ENCODE peak calls at places on chromosome 10, in six cellular contexts. U is adrenal gland; T is heart right ventricle; S is CD4-positive, alpha-beta memory T cell; R is tibial artery; W is aorta. D is an unnamed sample.
A peak's percentile ranks its signal among the peaks of the same experiment; 100 is the strongest.

GRCh38 chr10:102401735-102402511 is 6.4 kb downstream of the NFKB2 start:
- DNase-seq in U (no peak), T (no peak), S (no peak), R (no peak), W (no peak), D (no peak)

GRCh38 chr10:50419091-50419490 is 167.8 kb upstream of the ASAH2 start:
- DNase-seq in U (no peak), T (no peak), S (no peak), R (no peak), W (no peak), D (no peak)

GRCh38 chr10:110391541-110391940 is 86.8 kb upstream of the SMNDC1 start:
- DNase-seq in U (no peak), T (no peak), S (no peak), R (no peak), W (peak; percentile 64), D (no peak)

GRCh38 chr10:34732926-34733325 is 82.2 kb downstream of the PARD3 start:
- DNase-seq in U (no peak), T (no peak), S (no peak), R (no peak), W (no peak), D (no peak)

GRCh38 chr10:97629289-97629688 is 4.0 kb downstream of the MORN4 start:
- DNase-seq in U (no peak), T (no peak), S (no peak), R (no peak), W (no peak), D (no peak)

GRCh38 chr10:27242951-27243551 is 2.5 kb upstream of the ACBD5 start:
- DNase-seq in U (peak; percentile 61), T (no peak), S (peak; percentile 78), R (peak; percentile 43), W (no peak), D (peak; percentile 64)

GRCh38 chr10:55629792-55630490 is 731.1 kb downstream of the ZWINT start:
- DNase-seq in U (peak; percentile 76), T (no peak), S (no peak), R (no peak), W (no peak), D (no peak)

GRCh38 chr10:122297583-122297982 is 26.5 kb downstream of the BTBD16 start:
- DNase-seq in U (no peak), T (no peak), S (no peak), R (no peak), W (no peak), D (no peak)

GRCh38 chr10:60359066-60359465 is 30.6 kb downstream of the ANK3 start:
- DNase-seq in U (no peak), T (no peak), S (no peak), R (no peak), W (no peak), D (no peak)

GRCh38 chr10:33145451-33146188 is 187.6 kb upstream of the ITGB1 start:
- DNase-seq in U (no peak), T (no peak), S (no peak), R (no peak), W (no peak), D (no peak)

GRCh38 chr10:126268104-126268900 is 120.0 kb downstream of the ADAM12 start:
- DNase-seq in U (no peak), T (no peak), S (no peak), R (no peak), W (no peak), D (no peak)

GRCh38 chr10:121928528-121928884 is 675 bp upstream of the ATE1 start:
- DNase-seq in U (peak; percentile 53), T (no peak), S (no peak), R (peak; percentile 34), W (no peak), D (no peak)

GRCh38 chr10:126935263-126935946 is 30.2 kb downstream of the DOCK1 start:
- DNase-seq in U (no peak), T (no peak), S (no peak), R (no peak), W (no peak), D (no peak)

GRCh38 chr10:79223346-79224048 is 123.8 kb upstream of the PPIF start:
- DNase-seq in U (peak; percentile 87), T (peak; percentile 71), S (no peak), R (peak; percentile 52), W (no peak), D (no peak)

GRCh38 chr10:96665306-96665705 is 55.0 kb downstream of the PIK3AP1 start:
- DNase-seq in U (no peak), T (no peak), S (no peak), R (no peak), W (no peak), D (no peak)

GRCh38 chr10:35770817-35771355 is 128.8 kb upstream of the FZD8 start:
- DNase-seq in U (no peak), T (no peak), S (no peak), R (no peak), W (no peak), D (no peak)

GRCh38 chr10:26832960-26833359 is 27.8 kb downstream of the ABI1 start:
- DNase-seq in U (no peak), T (no peak), S (no peak), R (no peak), W (no peak), D (no peak)

GRCh38 chr10:70866424-70866823 is 21.9 kb downstream of the PCBD1 start:
- DNase-seq in U (no peak), T (no peak), S (no peak), R (no peak), W (no peak), D (no peak)

GRCh38 chr10:79162861-79163662 is 94.3 kb downstream of the ZMIZ1 start:
- DNase-seq in U (peak; percentile 90), T (no peak), S (no peak), R (no peak), W (no peak), D (no peak)

GRCh38 chr10:95389982-95390381 is 99.2 kb upstream of the PDLIM1 start:
- DNase-seq in U (no peak), T (no peak), S (no peak), R (no peak), W (no peak), D (no peak)

GRCh38 chr10:15824498-15824897 is 35.8 kb downstream of the MINDY3 start:
- DNase-seq in U (no peak), T (no peak), S (no peak), R (no peak), W (no peak), D (no peak)

GRCh38 chr10:102043456-102043855 is 12.5 kb downstream of the ARMH3 start:
- DNase-seq in U (no peak), T (no peak), S (no peak), R (no peak), W (no peak), D (no peak)

GRCh38 chr10:93876391-93876790 is 17.4 kb upstream of the SLC35G1 start:
- DNase-seq in U (no peak), T (no peak), S (no peak), R (no peak), W (no peak), D (no peak)

GRCh38 chr10:93872776-93873175 is 21.0 kb upstream of the SLC35G1 start:
- DNase-seq in U (no peak), T (no peak), S (no peak), R (no peak), W (no peak), D (no peak)

GRCh38 chr10:93874309-93875031 is 19.3 kb upstream of the SLC35G1 start:
- DNase-seq in U (no peak), T (no peak), S (no peak), R (no peak), W (no peak), D (no peak)

GRCh38 chr10:93873427-93874115 is 20.2 kb upstream of the SLC35G1 start:
- DNase-seq in U (no peak), T (no peak), S (no peak), R (no peak), W (no peak), D (no peak)

GRCh38 chr10:93875032-93875358 is 18.8 kb upstream of the SLC35G1 start:
- DNase-seq in U (no peak), T (no peak), S (no peak), R (no peak), W (no peak), D (no peak)
- H3K4me1 ChIP-seq in U (peaks cover 13% of the 10 kb centered on the region), T (no peaks in the 10 kb centered on the region), S (no peaks in the 10 kb centered on the region), R (no peaks in the 10 kb centered on the region), W (no peaks in the 10 kb centered on the region), D (no peaks in the 10 kb centered on the region)

DNA sequence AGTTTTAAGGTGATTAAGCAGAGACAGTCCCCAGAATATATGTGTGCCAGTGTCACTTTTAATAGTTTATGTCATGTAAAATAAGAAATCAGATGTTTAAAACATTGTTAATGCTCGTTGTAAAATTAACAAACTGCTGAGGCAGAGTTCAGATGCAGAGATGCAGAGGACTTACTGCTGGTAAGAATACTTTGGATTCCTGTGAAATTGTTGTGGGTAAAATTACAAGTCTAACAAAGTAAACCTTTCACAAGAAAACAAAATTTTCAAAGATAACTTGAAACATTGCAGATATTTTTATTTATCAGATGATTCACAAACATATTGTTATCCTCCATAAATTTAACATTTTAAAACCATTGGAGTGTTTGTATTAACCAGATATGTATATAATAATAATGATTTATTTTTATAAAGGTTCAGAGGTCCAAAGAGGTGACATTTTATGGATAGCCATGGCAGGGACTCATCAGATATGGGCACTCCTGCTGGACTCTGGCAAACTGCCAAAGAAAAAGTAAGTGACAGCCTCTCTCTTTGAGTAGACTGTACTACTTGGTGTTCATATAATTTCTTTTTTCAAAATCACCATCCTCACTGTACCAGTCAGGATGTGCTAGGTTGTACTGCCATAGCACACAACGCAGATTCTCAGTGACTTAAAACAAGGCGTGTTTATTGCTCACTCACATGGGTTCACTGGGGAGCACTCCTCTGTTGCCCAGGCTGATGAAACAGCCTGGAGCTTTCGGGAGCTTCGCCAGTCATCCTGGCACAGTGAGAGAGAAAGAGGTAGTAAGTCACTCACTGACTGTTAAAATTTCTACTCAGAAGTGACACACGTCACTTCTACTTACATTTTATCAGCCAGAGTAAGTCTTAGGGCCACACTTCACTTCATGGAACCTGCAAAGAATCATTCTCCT is 43.5 kb downstream of the NHLRC2 start:
- DNase-seq in U (no peak), T (peak; percentile 25), S (no peak), R (no peak), W (no peak), D (no peak)
- H3K27ac ChIP-seq in U (no peak overlapping the region), T (peak overlapping the region; percentile 17), S (no peak overlapping the region), R (no peak overlapping the region), W (no peak overlapping the region), D (no peak overlapping the region)

GRCh38 chr10:131846224-131847101 is 54.3 kb upstream of the PPP2R2D start:
- DNase-seq in U (no peak), T (no peak), S (no peak), R (peak; percentile 11), W (peak; percentile 62), D (no peak)
- H3K9me3 ChIP-seq in U (no peaks in the 10 kb centered on the region), T (no peaks in the 10 kb centered on the region), S (no peaks in the 10 kb centered on the region), R (no peaks in the 10 kb centered on the region), W (no peaks in the 10 kb centered on the region), D (no peaks in the 10 kb centered on the region)

DNA sequence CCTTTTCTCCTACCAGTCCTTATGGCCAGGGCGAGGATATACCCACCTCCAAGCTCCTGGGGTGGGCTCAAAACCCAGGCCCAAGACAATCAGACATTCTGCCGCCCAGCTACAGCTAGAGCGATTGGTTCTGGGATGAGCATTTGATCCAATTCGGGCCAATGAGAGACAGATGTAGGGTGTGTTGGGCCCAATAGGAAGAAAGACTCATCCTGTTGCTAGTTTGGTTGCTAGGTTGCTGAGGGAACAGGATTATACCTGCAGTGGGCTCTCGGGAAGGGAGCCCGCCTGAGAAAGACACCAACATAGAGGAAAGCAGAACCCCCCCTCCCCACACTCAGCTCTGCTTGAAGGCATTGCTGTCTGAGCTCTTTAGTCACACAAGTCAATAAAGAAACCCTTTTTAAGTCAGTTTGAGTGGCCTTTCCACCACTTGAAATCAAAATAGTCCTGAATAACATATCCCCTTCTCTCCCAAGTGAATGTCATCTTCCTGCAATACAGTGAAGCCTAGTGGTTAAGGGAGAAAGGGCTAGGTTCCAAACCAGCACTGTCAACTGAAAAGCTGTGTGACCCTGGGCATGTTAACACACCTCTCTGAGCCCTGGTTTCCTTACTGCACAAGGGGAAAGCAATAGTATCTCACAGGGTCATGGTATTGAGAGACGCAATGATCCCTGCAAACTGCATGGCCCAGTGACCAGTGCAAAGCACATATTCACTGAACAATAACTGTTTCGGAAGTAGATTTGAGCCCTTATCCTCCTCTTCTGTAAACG is 21.8 kb downstream of the ITPRIP start:
- DNase-seq in U (no peak), T (no peak), S (no peak), R (no peak), W (no peak), D (no peak)
- H3K4me1 ChIP-seq in U (peaks cover 26% of the 10 kb centered on the region), T (peaks cover 95% of the 10 kb centered on the region), S (peaks cover 25% of the 10 kb centered on the region), R (peaks cover 64% of the 10 kb centered on the region), W (no peaks in the 10 kb centered on the region), D (peaks cover 22% of the 10 kb centered on the region)